ENCODE peak calls at places on chromosomes 12 and 14, in eight cellular contexts. L, D, U, I, Z, C, J and M are unnamed samples.

GRCh38 chr12:52521175-52521574 is 981 bp upstream of the KRT5 start:
- DNase-seq in L (no peak), D (no peak), U (no peak), I (no peak), Z (no peak), C (peak), J (no peak), M (no peak)

GRCh38 chr12:131242741-131243496 is 289.2 kb downstream of the ADGRD1 start:
- DNase-seq in L (no peak), D (no peak), U (no peak), I (no peak), Z (no peak), C (no peak), J (no peak), M (no peak)

GRCh38 chr14:77579065-77579464 is 37.4 kb downstream of the SPTLC2 start:
- DNase-seq in L (no peak), D (no peak), U (no peak), I (no peak), Z (no peak), C (peak), J (no peak), M (no peak)

GRCh38 chr12:113852273-113852672 is 113.9 kb downstream of the RBM19 start:
- DNase-seq in L (peak), D (no peak), U (no peak), I (no peak), Z (no peak), C (no peak), J (no peak), M (no peak)

GRCh38 chr14:31930493-31931225 is 146.4 kb upstream of the ARHGAP5 start:
- DNase-seq in L (no peak), D (no peak), U (no peak), I (no peak), Z (no peak), C (peak), J (no peak), M (no peak)

GRCh38 chr14:58875613-58876012 is 237.9 kb downstream of the DACT1 start:
- DNase-seq in L (no peak), D (no peak), U (no peak), I (no peak), Z (no peak), C (no peak), J (no peak), M (no peak)

GRCh38 chr12:31867292-31867691 is 91.9 kb upstream of the RESF1 start:
- DNase-seq in L (no peak), D (no peak), U (no peak), I (no peak), Z (no peak), C (no peak), J (no peak), M (no peak)

GRCh38 chr14:103728721-103729120 is 13.1 kb downstream of the ZFYVE21 start:
- DNase-seq in L (peak), D (no peak), U (no peak), I (no peak), Z (no peak), C (no peak), J (no peak), M (no peak)

GRCh38 chr14:54219281-54220121 is 177.3 kb upstream of the CDKN3 start:
- DNase-seq in L (no peak), D (no peak), U (no peak), I (no peak), Z (no peak), C (no peak), J (no peak), M (no peak)

GRCh38 chr12:110245278-110245868 is 35.7 kb upstream of the ATP2A2 start:
- DNase-seq in L (no peak), D (peak), U (no peak), I (peak), Z (peak), C (no peak), J (peak), M (no peak)

GRCh38 chr12:112514926-112515642 is 96.3 kb downstream of the PTPN11 start:
- DNase-seq in L (no peak), D (no peak), U (no peak), I (no peak), Z (no peak), C (no peak), J (no peak), M (no peak)

GRCh38 chr14:53596845-53597525 is 359.6 kb downstream of the BMP4 start:
- DNase-seq in L (no peak), D (no peak), U (no peak), I (no peak), Z (no peak), C (no peak), J (no peak), M (no peak)

GRCh38 chr14:75769047-75769685 is 108.1 kb downstream of the TTLL5 start:
- DNase-seq in L (no peak), D (no peak), U (no peak), I (no peak), Z (no peak), C (peak), J (no peak), M (no peak)

GRCh38 chr14:54643696-54644176 is 76.8 kb downstream of the SAMD4A start:
- DNase-seq in L (no peak), D (no peak), U (no peak), I (no peak), Z (no peak), C (no peak), J (no peak), M (no peak)

GRCh38 chr12:116135209-116135930 is 142.1 kb downstream of the MED13L start:
- DNase-seq in L (peak), D (no peak), U (no peak), I (no peak), Z (no peak), C (peak), J (no peak), M (peak)

GRCh38 chr12:47360771-47361388 is 281.1 kb upstream of the AMIGO2 start:
- DNase-seq in L (no peak), D (no peak), U (no peak), I (peak), Z (peak), C (no peak), J (peak), M (peak)

GRCh38 chr14:72607386-72608125 is 286.3 kb downstream of the DPF3 start:
- DNase-seq in L (no peak), D (no peak), U (no peak), I (no peak), Z (no peak), C (peak), J (no peak), M (no peak)